ENCODE peak calls at places on chromosomes 3 and 15, in nine cellular contexts. One of them, this sample, is unnamed.
A peak's percentile ranks its signal among the peaks of the same experiment; 100 is the strongest.

GRCh38 chr3:40768536-40768935 is 243.8 kb downstream of the ZNF621 start:
- DNase-seq in substantia nigra: no peak
- DNase-seq in K562: no peak
- DNase-seq in RWPE1: no peak
- DNase-seq in heart left ventricle: no peak
- DNase-seq in aorta: no peak
- DNase-seq in Peyer's patch: no peak
- DNase-seq in hepatocyte: peak; percentile 58
- DNase-seq in H9: no peak
- DNase-seq in this sample: no peak

GRCh38 chr3:138817685-138818084 is 17.0 kb downstream of the PIK3CB start:
- DNase-seq in substantia nigra: no peak
- DNase-seq in K562: no peak
- DNase-seq in RWPE1: no peak
- DNase-seq in heart left ventricle: no peak
- DNase-seq in aorta: no peak
- DNase-seq in Peyer's patch: no peak
- DNase-seq in hepatocyte: no peak
- DNase-seq in H9: no peak
- DNase-seq in this sample: no peak

GRCh38 chr15:42457445-42458442 is 33.2 kb downstream of the ZNF106 start:
- DNase-seq in substantia nigra: no peak
- DNase-seq in K562: no peak
- DNase-seq in RWPE1: no peak
- DNase-seq in heart left ventricle: peak; percentile 90
- DNase-seq in aorta: peak; percentile 86
- DNase-seq in Peyer's patch: no peak
- DNase-seq in hepatocyte: peak; percentile 77
- DNase-seq in H9: peak; percentile 90
- DNase-seq in this sample: peak; percentile 86

GRCh38 chr15:65189102-65189740 is 4.1 kb upstream of the CLPX start:
- DNase-seq in substantia nigra: no peak
- DNase-seq in K562: peak; percentile 36
- DNase-seq in RWPE1: peak; percentile 62
- DNase-seq in heart left ventricle: no peak
- DNase-seq in aorta: no peak
- DNase-seq in Peyer's patch: no peak
- DNase-seq in hepatocyte: peak; percentile 51
- DNase-seq in H9: peak; percentile 59
- DNase-seq in this sample: no peak

GRCh38 chr3:159994182-159994581 is 5.5 kb downstream of the IL12A start:
- DNase-seq in substantia nigra: no peak
- DNase-seq in K562: no peak
- DNase-seq in RWPE1: no peak
- DNase-seq in heart left ventricle: no peak
- DNase-seq in aorta: no peak
- DNase-seq in Peyer's patch: no peak
- DNase-seq in hepatocyte: no peak
- DNase-seq in H9: no peak
- DNase-seq in this sample: no peak

GRCh38 chr15:101124731-101125558 is 126.9 kb downstream of the CHSY1 start:
- DNase-seq in substantia nigra: no peak
- DNase-seq in K562: no peak
- DNase-seq in RWPE1: no peak
- DNase-seq in heart left ventricle: no peak
- DNase-seq in aorta: no peak
- DNase-seq in Peyer's patch: no peak
- DNase-seq in hepatocyte: no peak
- DNase-seq in H9: no peak
- DNase-seq in this sample: no peak

GRCh38 chr3:132443421-132443820 is 26.1 kb downstream of the DNAJC13 start:
- DNase-seq in substantia nigra: no peak
- DNase-seq in K562: no peak
- DNase-seq in RWPE1: no peak
- DNase-seq in heart left ventricle: no peak
- DNase-seq in aorta: no peak
- DNase-seq in Peyer's patch: no peak
- DNase-seq in hepatocyte: no peak
- DNase-seq in H9: no peak
- DNase-seq in this sample: no peak

GRCh38 chr15:27449940-27450339 is 479.0 kb downstream of the GABRG3 start:
- DNase-seq in substantia nigra: no peak
- DNase-seq in K562: no peak
- DNase-seq in RWPE1: no peak
- DNase-seq in heart left ventricle: no peak
- DNase-seq in aorta: no peak
- DNase-seq in Peyer's patch: no peak
- DNase-seq in hepatocyte: no peak
- DNase-seq in H9: no peak
- DNase-seq in this sample: no peak

GRCh38 chr3:16864610-16865313 is 20.0 kb upstream of the PLCL2 start:
- DNase-seq in substantia nigra: no peak
- DNase-seq in K562: no peak
- DNase-seq in RWPE1: no peak
- DNase-seq in heart left ventricle: no peak
- DNase-seq in aorta: no peak
- DNase-seq in Peyer's patch: no peak
- DNase-seq in hepatocyte: no peak
- DNase-seq in H9: no peak
- DNase-seq in this sample: no peak

GRCh38 chr3:71791634-71792033 is 6.7 kb upstream of the PROK2 start:
- DNase-seq in substantia nigra: no peak
- DNase-seq in K562: no peak
- DNase-seq in RWPE1: no peak
- DNase-seq in heart left ventricle: no peak
- DNase-seq in aorta: no peak
- DNase-seq in Peyer's patch: no peak
- DNase-seq in hepatocyte: no peak
- DNase-seq in H9: no peak
- DNase-seq in this sample: no peak

GRCh38 chr3:191809326-191809949 is 348.5 kb downstream of the PYDC2 start:
- DNase-seq in substantia nigra: no peak
- DNase-seq in K562: no peak
- DNase-seq in RWPE1: no peak
- DNase-seq in heart left ventricle: no peak
- DNase-seq in aorta: no peak
- DNase-seq in Peyer's patch: no peak
- DNase-seq in hepatocyte: no peak
- DNase-seq in H9: no peak
- DNase-seq in this sample: no peak

GRCh38 chr3:143433787-143434378 is 314.3 kb downstream of the CHST2 start:
- DNase-seq in substantia nigra: no peak
- DNase-seq in K562: peak; percentile 21
- DNase-seq in RWPE1: no peak
- DNase-seq in heart left ventricle: no peak
- DNase-seq in aorta: no peak
- DNase-seq in Peyer's patch: no peak
- DNase-seq in hepatocyte: no peak
- DNase-seq in H9: no peak
- DNase-seq in this sample: no peak

GRCh38 chr15:66841953-66842681 is 140.1 kb downstream of the SMAD6 start:
- DNase-seq in substantia nigra: no peak
- DNase-seq in K562: peak; percentile 77
- DNase-seq in RWPE1: peak; percentile 91
- DNase-seq in heart left ventricle: peak; percentile 92
- DNase-seq in aorta: peak; percentile 94
- DNase-seq in Peyer's patch: peak; percentile 38
- DNase-seq in hepatocyte: peak; percentile 95
- DNase-seq in H9: no peak
- DNase-seq in this sample: peak; percentile 96

GRCh38 chr3:86653801-86654200 is 337.1 kb downstream of the VGLL3 start:
- DNase-seq in substantia nigra: no peak
- DNase-seq in K562: no peak
- DNase-seq in RWPE1: no peak
- DNase-seq in heart left ventricle: no peak
- DNase-seq in aorta: no peak
- DNase-seq in Peyer's patch: no peak
- DNase-seq in hepatocyte: no peak
- DNase-seq in H9: no peak
- DNase-seq in this sample: no peak

GRCh38 chr3:194857459-194858113 is 171.9 kb downstream of the FAM43A start:
- DNase-seq in substantia nigra: no peak
- DNase-seq in K562: no peak
- DNase-seq in RWPE1: no peak
- DNase-seq in heart left ventricle: no peak
- DNase-seq in aorta: no peak
- DNase-seq in Peyer's patch: no peak
- DNase-seq in hepatocyte: no peak
- DNase-seq in H9: no peak
- DNase-seq in this sample: no peak

GRCh38 chr3:96236499-96236898 is 577.9 kb upstream of the EPHA6 start:
- DNase-seq in substantia nigra: no peak
- DNase-seq in K562: no peak
- DNase-seq in RWPE1: no peak
- DNase-seq in heart left ventricle: no peak
- DNase-seq in aorta: no peak
- DNase-seq in Peyer's patch: no peak
- DNase-seq in hepatocyte: peak; percentile 8
- DNase-seq in H9: no peak
- DNase-seq in this sample: no peak

GRCh38 chr3:42505849-42506410 is 3.5 kb downstream of the VIPR1 start:
- DNase-seq in substantia nigra: no peak
- DNase-seq in K562: no peak
- DNase-seq in RWPE1: no peak
- DNase-seq in heart left ventricle: no peak
- DNase-seq in aorta: peak; percentile 11
- DNase-seq in Peyer's patch: no peak
- DNase-seq in hepatocyte: no peak
- DNase-seq in H9: peak; percentile 15
- DNase-seq in this sample: peak; percentile 45

GRCh38 chr3:138493804-138494606 is 59.6 kb downstream of the ESYT3 start:
- DNase-seq in substantia nigra: no peak
- DNase-seq in K562: no peak
- DNase-seq in RWPE1: peak; percentile 72
- DNase-seq in heart left ventricle: no peak
- DNase-seq in aorta: no peak
- DNase-seq in Peyer's patch: no peak
- DNase-seq in hepatocyte: no peak
- DNase-seq in H9: no peak
- DNase-seq in this sample: no peak

GRCh38 chr15:46344906-46345305 is 710.1 kb downstream of the SQOR start:
- DNase-seq in substantia nigra: no peak
- DNase-seq in K562: no peak
- DNase-seq in RWPE1: no peak
- DNase-seq in heart left ventricle: no peak
- DNase-seq in aorta: no peak
- DNase-seq in Peyer's patch: no peak
- DNase-seq in hepatocyte: no peak
- DNase-seq in H9: no peak
- DNase-seq in this sample: no peak

GRCh38 chr3:195546130-195546560 is 3.0 kb upstream of the PPP1R2 start:
- DNase-seq in substantia nigra: no peak
- DNase-seq in K562: no peak
- DNase-seq in RWPE1: peak; percentile 82
- DNase-seq in heart left ventricle: no peak
- DNase-seq in aorta: peak; percentile 85
- DNase-seq in Peyer's patch: no peak
- DNase-seq in hepatocyte: no peak
- DNase-seq in H9: no peak
- DNase-seq in this sample: peak; percentile 81

DNA sequence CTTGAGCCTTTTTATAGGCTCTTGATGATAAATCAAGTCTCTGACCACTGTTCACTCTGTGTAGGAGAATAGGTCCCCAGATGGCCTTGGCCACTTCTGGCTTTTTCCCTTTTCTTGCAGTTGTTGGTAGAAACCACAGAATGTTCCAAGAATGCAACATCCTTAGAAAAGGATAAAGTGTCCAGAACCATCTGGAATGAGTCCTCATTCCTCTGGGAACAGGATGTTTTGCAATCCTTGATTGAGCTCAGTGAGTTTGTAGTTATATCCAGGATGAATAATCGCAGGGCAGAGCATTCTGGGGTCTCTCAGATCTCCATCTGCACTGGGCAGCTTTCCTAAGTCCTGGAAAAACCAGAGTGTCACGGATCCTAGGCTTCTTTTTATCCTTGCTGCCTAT is 1028.4 kb downstream of the OTOL1 start:
- DNase-seq in substantia nigra: no peak
- DNase-seq in K562: no peak
- DNase-seq in RWPE1: peak; percentile 1
- DNase-seq in heart left ventricle: peak; percentile 15
- DNase-seq in aorta: no peak
- DNase-seq in Peyer's patch: no peak
- DNase-seq in hepatocyte: peak; percentile 55
- DNase-seq in H9: no peak
- DNase-seq in this sample: no peak
- H3K27ac ChIP-seq in substantia nigra: no peak overlapping the region
- H3K27ac ChIP-seq in K562: no peak overlapping the region
- H3K27ac ChIP-seq in RWPE1: no peak overlapping the region
- H3K27ac ChIP-seq in heart left ventricle: no peak overlapping the region
- H3K27ac ChIP-seq in aorta: no peak overlapping the region
- H3K27ac ChIP-seq in Peyer's patch: peak overlapping the region; percentile 16
- H3K27ac ChIP-seq in hepatocyte: peak overlapping the region; percentile 60
- H3K27ac ChIP-seq in H9: no peak overlapping the region
- H3K27ac ChIP-seq in this sample: no peak overlapping the region

GRCh38 chr3:127328391-127328790 is 40.5 kb upstream of the PRR20G start:
- DNase-seq in substantia nigra: no peak
- DNase-seq in K562: no peak
- DNase-seq in RWPE1: no peak
- DNase-seq in heart left ventricle: no peak
- DNase-seq in aorta: no peak
- DNase-seq in Peyer's patch: no peak
- DNase-seq in hepatocyte: no peak
- DNase-seq in H9: no peak
- DNase-seq in this sample: no peak
- H3K27ac ChIP-seq in substantia nigra: no peak overlapping the region
- H3K27ac ChIP-seq in K562: no peak overlapping the region
- H3K27ac ChIP-seq in RWPE1: no peak overlapping the region
- H3K27ac ChIP-seq in heart left ventricle: no peak overlapping the region
- H3K27ac ChIP-seq in aorta: no peak overlapping the region
- H3K27ac ChIP-seq in Peyer's patch: no peak overlapping the region
- H3K27ac ChIP-seq in hepatocyte: no peak overlapping the region
- H3K27ac ChIP-seq in H9: no peak overlapping the region
- H3K27ac ChIP-seq in this sample: no peak overlapping the region

DNA sequence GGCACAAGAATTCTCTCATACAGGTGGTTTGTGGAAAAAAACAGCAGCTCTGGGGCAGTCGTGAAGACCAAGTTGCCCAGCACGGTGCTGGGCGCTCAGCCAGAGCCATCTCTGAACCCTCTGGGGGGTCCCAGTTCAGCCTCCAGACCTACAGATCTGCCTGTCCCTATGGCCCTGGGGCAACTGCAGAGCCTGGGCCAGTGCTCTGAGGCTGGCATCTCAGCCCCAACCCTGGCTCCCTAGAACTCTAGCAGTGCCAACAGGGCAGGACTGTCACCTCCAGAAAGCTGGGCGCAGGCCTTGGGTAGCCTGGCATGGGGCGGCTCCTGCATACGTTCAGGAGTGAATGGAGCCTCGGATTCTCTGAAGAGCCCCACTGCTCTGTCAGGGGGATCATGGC is 44.7 kb downstream of the DNAJB8 start:
- DNase-seq in substantia nigra: no peak
- DNase-seq in K562: no peak
- DNase-seq in RWPE1: no peak
- DNase-seq in heart left ventricle: no peak
- DNase-seq in aorta: no peak
- DNase-seq in Peyer's patch: no peak
- DNase-seq in hepatocyte: no peak
- DNase-seq in H9: no peak
- DNase-seq in this sample: no peak
- H3K27ac ChIP-seq in substantia nigra: no peak overlapping the region
- H3K27ac ChIP-seq in K562: peak overlapping the region; percentile 24
- H3K27ac ChIP-seq in RWPE1: no peak overlapping the region
- H3K27ac ChIP-seq in heart left ventricle: no peak overlapping the region
- H3K27ac ChIP-seq in aorta: no peak overlapping the region
- H3K27ac ChIP-seq in Peyer's patch: no peak overlapping the region
- H3K27ac ChIP-seq in hepatocyte: no peak overlapping the region
- H3K27ac ChIP-seq in H9: no peak overlapping the region
- H3K27ac ChIP-seq in this sample: no peak overlapping the region

GRCh38 chr3:111338059-111338698 is 203.8 kb upstream of the CD96 start:
- DNase-seq in substantia nigra: peak; percentile 4
- DNase-seq in K562: no peak
- DNase-seq in RWPE1: peak; percentile 42
- DNase-seq in heart left ventricle: no peak
- DNase-seq in aorta: peak; percentile 46
- DNase-seq in Peyer's patch: no peak
- DNase-seq in hepatocyte: peak; percentile 81
- DNase-seq in H9: peak; percentile 55
- DNase-seq in this sample: no peak
- H3K27ac ChIP-seq in substantia nigra: no peak overlapping the region
- H3K27ac ChIP-seq in K562: no peak overlapping the region
- H3K27ac ChIP-seq in RWPE1: no peak overlapping the region
- H3K27ac ChIP-seq in heart left ventricle: no peak overlapping the region
- H3K27ac ChIP-seq in aorta: no peak overlapping the region
- H3K27ac ChIP-seq in Peyer's patch: no peak overlapping the region
- H3K27ac ChIP-seq in hepatocyte: no peak overlapping the region
- H3K27ac ChIP-seq in H9: no peak overlapping the region
- H3K27ac ChIP-seq in this sample: no peak overlapping the region